ENCODE peak calls at places on chromosomes 12 and 14, in seven cellular contexts. Y is stomach, X is neural progenitor cell, R is adrenal gland, P is thyroid gland, B is endothelial cell of umbilical vein, L is A549. S is an unnamed sample.

GRCh38 chr12:109458771-109459208 is 18.3 kb downstream of the KCTD10 start:
- DNase-seq in Y (no peak), X (peak; percentile 66), R (no peak), P (no peak), B (peak; percentile 78), L (no peak), S (no peak)

GRCh38 chr12:85733441-85733840 is 102.8 kb downstream of the RASSF9 start:
- DNase-seq in Y (no peak), X (no peak), R (no peak), P (no peak), B (peak; percentile 84), L (no peak), S (no peak)

GRCh38 chr14:24369463-24369862 is 1.5 kb downstream of the NFATC4 start:
- DNase-seq in Y (no peak), X (no peak), R (no peak), P (no peak), B (no peak), L (no peak), S (no peak)

GRCh38 chr14:45199246-45199645 is 53.8 kb downstream of the MIS18BP1 start:
- DNase-seq in Y (no peak), X (no peak), R (no peak), P (no peak), B (no peak), L (no peak), S (no peak)

GRCh38 chr14:100709252-100709955 is 17.3 kb upstream of the DLK1 start:
- DNase-seq in Y (no peak), X (peak; percentile 75), R (peak; percentile 48), P (peak; percentile 6), B (peak; percentile 24), L (no peak), S (no peak)

GRCh38 chr12:130337476-130338303 is at the start of gene PIWIL1:
- DNase-seq in Y (no peak), X (no peak), R (no peak), P (peak; percentile 50), B (no peak), L (no peak), S (no peak)

GRCh38 chr14:75906680-75907280 is 75.0 kb downstream of the TGFB3 start:
- DNase-seq in Y (peak; percentile 63), X (peak; percentile 80), R (peak; percentile 78), P (peak; percentile 64), B (peak; percentile 66), L (peak; percentile 54), S (no peak)

GRCh38 chr12:75944097-75944904 is 87.3 kb downstream of the PHLDA1 start:
- DNase-seq in Y (no peak), X (no peak), R (no peak), P (no peak), B (peak; percentile 86), L (peak; percentile 94), S (no peak)

GRCh38 chr12:105100998-105101397 is 6.5 kb upstream of the WASHC4 start:
- DNase-seq in Y (no peak), X (no peak), R (no peak), P (no peak), B (peak; percentile 22), L (no peak), S (no peak)

GRCh38 chr12:1593232-1594044 is 943 bp downstream of the FBXL14 start:
- DNase-seq in Y (peak; percentile 68), X (peak; percentile 61), R (peak; percentile 43), P (peak; percentile 60), B (peak; percentile 40), L (peak; percentile 55), S (peak; percentile 88)
- H3K27ac ChIP-seq in Y (peak overlapping the region; percentile 92), X (peak overlapping the region; percentile 2), R (peak overlapping the region; percentile 98), P (peak overlapping the region; percentile 86), B (no peak overlapping the region), L (peak overlapping the region; percentile 91), S (peak overlapping the region; percentile 97)

GRCh38 chr12:116759783-116760581 is 21.9 kb downstream of the RNFT2 start:
- DNase-seq in Y (no peak), X (no peak), R (no peak), P (peak; percentile 29), B (peak; percentile 50), L (peak; percentile 32), S (no peak)
- H3K27ac ChIP-seq in Y (no peak overlapping the region), X (no peak overlapping the region), R (no peak overlapping the region), P (no peak overlapping the region), B (no peak overlapping the region), L (no peak overlapping the region), S (no peak overlapping the region)

GRCh38 chr12:24361860-24362581 is 412.6 kb upstream of the SOX5 start:
- DNase-seq in Y (no peak), X (no peak), R (no peak), P (no peak), B (no peak), L (no peak), S (no peak)

GRCh38 chr12:24359418-24359817 is 409.9 kb upstream of the SOX5 start:
- DNase-seq in Y (no peak), X (no peak), R (no peak), P (no peak), B (no peak), L (no peak), S (no peak)

GRCh38 chr12:24360461-24360860 is 411.0 kb upstream of the SOX5 start:
- DNase-seq in Y (no peak), X (no peak), R (no peak), P (no peak), B (no peak), L (no peak), S (no peak)

GRCh38 chr12:24360907-24361306 is 411.4 kb upstream of the SOX5 start:
- DNase-seq in Y (no peak), X (no peak), R (no peak), P (no peak), B (no peak), L (no peak), S (no peak)

DNA sequence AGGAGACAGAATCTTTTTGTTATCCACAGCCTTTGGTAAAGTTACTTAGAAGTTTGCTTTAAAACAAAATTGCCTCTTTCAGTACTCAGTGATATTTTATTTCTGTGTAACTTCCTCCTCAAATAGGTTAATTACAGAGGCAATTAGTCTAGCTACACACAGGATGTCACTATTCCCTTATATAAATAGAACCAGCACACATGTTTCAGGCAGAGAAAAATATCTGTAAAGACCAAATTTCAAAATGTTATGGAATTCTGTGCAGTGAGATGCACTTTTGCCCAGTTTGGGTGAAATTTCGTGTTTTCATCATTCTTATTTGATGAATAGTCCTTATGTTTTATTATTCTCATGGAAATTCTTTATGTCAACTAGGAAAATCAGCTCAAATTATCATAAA is 410.6 kb upstream of the SOX5 start:
- DNase-seq in Y (no peak), X (no peak), R (no peak), P (no peak), B (no peak), L (no peak), S (no peak)
- H3K27ac ChIP-seq in Y (no peak overlapping the region), X (no peak overlapping the region), R (no peak overlapping the region), P (no peak overlapping the region), B (no peak overlapping the region), L (no peak overlapping the region), S (no peak overlapping the region)

DNA sequence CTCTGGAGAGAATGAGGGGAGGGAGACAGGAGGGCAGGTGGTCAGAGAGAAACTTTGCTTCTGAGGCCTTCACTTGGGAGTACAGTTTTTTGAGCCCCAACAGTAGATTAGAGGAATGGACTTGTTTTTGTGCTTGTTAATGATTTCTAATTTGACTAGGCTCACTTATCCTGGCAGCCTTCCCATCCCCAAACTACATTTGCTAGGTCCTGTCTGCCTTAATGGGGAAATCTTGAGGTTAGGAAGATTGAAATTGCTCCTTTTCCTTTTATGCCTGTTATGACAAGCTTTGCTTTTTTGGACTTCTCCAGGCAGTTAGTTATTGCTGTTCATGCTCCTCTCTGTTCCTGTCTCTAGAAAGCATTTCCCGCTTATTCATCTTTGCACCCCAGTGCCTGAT is 37.7 kb downstream of the SYNE2 start:
- DNase-seq in Y (no peak), X (no peak), R (no peak), P (no peak), B (peak; percentile 40), L (no peak), S (no peak)
- H3K27ac ChIP-seq in Y (peak overlapping the region; percentile 18), X (peak overlapping the region; percentile 43), R (no peak overlapping the region), P (peak overlapping the region; percentile 85), B (no peak overlapping the region), L (no peak overlapping the region), S (no peak overlapping the region)

GRCh38 chr12:2082321-2082720 is 29.5 kb downstream of the CACNA1C start:
- DNase-seq in Y (no peak), X (no peak), R (no peak), P (no peak), B (no peak), L (no peak), S (peak; percentile 63)
- H3K27ac ChIP-seq in Y (no peak overlapping the region), X (no peak overlapping the region), R (no peak overlapping the region), P (no peak overlapping the region), B (no peak overlapping the region), L (no peak overlapping the region), S (no peak overlapping the region)

DNA sequence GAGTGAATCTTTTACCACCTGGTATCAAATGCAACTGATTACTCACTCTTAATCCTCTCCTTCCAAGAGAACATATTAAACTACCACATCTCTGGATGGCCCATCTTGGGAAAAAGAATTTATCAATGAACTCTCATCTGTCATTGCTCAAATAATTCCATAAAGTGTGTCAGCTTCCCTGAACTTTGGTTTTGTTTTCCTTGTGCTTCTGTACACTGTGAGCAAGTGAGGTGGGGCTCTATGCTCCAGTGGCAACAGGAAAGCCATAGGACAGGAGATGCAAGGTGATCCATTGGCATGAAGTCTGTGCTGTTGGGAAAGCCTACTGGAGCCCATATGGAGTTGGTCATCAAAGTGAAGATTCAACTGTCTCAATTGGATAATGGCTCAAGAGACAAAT is 17.4 kb downstream of the OTOGL start:
- DNase-seq in Y (no peak), X (no peak), R (no peak), P (no peak), B (no peak), L (no peak), S (no peak)
- H3K27ac ChIP-seq in Y (no peak overlapping the region), X (no peak overlapping the region), R (no peak overlapping the region), P (no peak overlapping the region), B (no peak overlapping the region), L (no peak overlapping the region), S (no peak overlapping the region)

GRCh38 chr12:47249719-47250506 is 170.2 kb upstream of the AMIGO2 start:
- DNase-seq in Y (no peak), X (no peak), R (no peak), P (no peak), B (no peak), L (peak; percentile 49), S (no peak)

GRCh38 chr12:47245623-47246022 is 165.9 kb upstream of the AMIGO2 start:
- DNase-seq in Y (no peak), X (no peak), R (no peak), P (no peak), B (no peak), L (peak; percentile 71), S (no peak)

GRCh38 chr12:47251919-47252318 is 172.2 kb upstream of the AMIGO2 start:
- DNase-seq in Y (no peak), X (no peak), R (no peak), P (no peak), B (no peak), L (no peak), S (no peak)

GRCh38 chr12:47247418-47247817 is 167.7 kb upstream of the AMIGO2 start:
- DNase-seq in Y (peak; percentile 83), X (no peak), R (no peak), P (peak; percentile 95), B (no peak), L (no peak), S (no peak)

GRCh38 chr12:47249082-47249481 is 169.3 kb upstream of the AMIGO2 start:
- DNase-seq in Y (no peak), X (no peak), R (no peak), P (no peak), B (no peak), L (no peak), S (no peak)
- H3K27ac ChIP-seq in Y (no peak overlapping the region), X (no peak overlapping the region), R (no peak overlapping the region), P (no peak overlapping the region), B (no peak overlapping the region), L (peak overlapping the region; percentile 78), S (no peak overlapping the region)

S was measured in left lung.